ENCODE peak calls at places on chromosomes 7 and 10, in seven cellular contexts. X, M, E, C, Y, P and Z are unnamed samples.

GRCh38 chr10:58981846-58982245 is 194.6 kb upstream of the PHYHIPL start:
- DNase-seq in X (no peak), E (no peak), C (no peak), P (no peak), Y (no peak), M (no peak), Z (no peak)

GRCh38 chr7:128713794-128714193 is 25.4 kb upstream of the CALU start:
- DNase-seq in M (no peak), C (no peak), Y (no peak), E (no peak), X (no peak), P (no peak), Z (no peak)

GRCh38 chr10:95229724-95230627 is 35.9 kb downstream of the ACSM6 start:
- DNase-seq in C (no peak), M (no peak), Y (no peak), X (no peak), P (peak), E (no peak), Z (peak)

GRCh38 chr7:116461500-116461899 is 38.0 kb upstream of the CAV2 start:
- DNase-seq in M (no peak), E (no peak), X (no peak), P (no peak), C (no peak), Y (no peak), Z (no peak)

GRCh38 chr10:132395704-132396494 is 1.1 kb upstream of the PWWP2B start:
- DNase-seq in M (no peak), P (no peak), E (no peak), X (no peak), Y (no peak), C (no peak), Z (no peak)

GRCh38 chr10:7666253-7667023 is at the start of gene ITIH5:
- DNase-seq in Y (no peak), E (no peak), P (no peak), M (no peak), C (no peak), X (no peak), Z (no peak)

GRCh38 chr10:43863270-43863669 is 214.6 kb upstream of the ZNF32 start:
- DNase-seq in P (no peak), M (no peak), C (no peak), E (no peak), Y (no peak), X (no peak), Z (no peak)

GRCh38 chr7:158109364-158110033 is 478.1 kb downstream of the PTPRN2 start:
- DNase-seq in Y (no peak), M (no peak), X (no peak), P (no peak), C (no peak), E (no peak), Z (no peak)

GRCh38 chr7:85186083-85186520 is 754 bp downstream of the SEMA3D start:
- DNase-seq in E (peak), C (no peak), P (peak), X (no peak), M (no peak), Y (no peak), Z (peak)

GRCh38 chr10:14617125-14617524 is 157.6 kb downstream of the FAM107B start:
- DNase-seq in C (no peak), X (no peak), Y (no peak), E (no peak), M (no peak), P (no peak), Z (no peak)

GRCh38 chr10:52740913-52741675 is 31.5 kb downstream of the MBL2 start:
- DNase-seq in P (no peak), C (no peak), M (peak), E (no peak), Y (peak), X (no peak), Z (peak)

GRCh38 chr10:107653832-107654287 is 489.4 kb upstream of the SORCS1 start:
- DNase-seq in E (no peak), X (no peak), P (no peak), Y (no peak), C (no peak), M (no peak), Z (no peak)

GRCh38 chr10:2978111-2978510 is 89.2 kb upstream of the PFKP start:
- DNase-seq in C (no peak), M (no peak), X (peak), P (no peak), Y (no peak), E (peak), Z (no peak)

GRCh38 chr10:76324283-76324682 is 892.9 kb downstream of the LRMDA start:
- DNase-seq in X (no peak), Y (no peak), E (peak), M (no peak), P (no peak), C (no peak), Z (no peak)

GRCh38 chr7:82194011-82194410 is 249.6 kb downstream of the CACNA2D1 start:
- DNase-seq in E (no peak), M (no peak), X (no peak), P (no peak), C (no peak), Y (no peak), Z (no peak)

GRCh38 chr7:17913250-17913649 is 27.0 kb downstream of the SNX13 start:
- DNase-seq in P (no peak), M (no peak), X (no peak), Y (no peak), C (no peak), E (no peak), Z (no peak)

GRCh38 chr10:115432188-115432819 is 339.1 kb downstream of the ATRNL1 start:
- DNase-seq in E (no peak), P (peak), C (no peak), M (no peak), X (no peak), Y (no peak), Z (no peak)

GRCh38 chr10:80070068-80070467 is 8.4 kb upstream of the TMEM254 start:
- DNase-seq in M (no peak), C (no peak), X (no peak), Y (no peak), P (no peak), E (no peak), Z (no peak)

GRCh38 chr10:48594371-48594770 is 10.5 kb downstream of the ARHGAP22 start:
- DNase-seq in E (peak), M (no peak), P (no peak), X (no peak), Y (no peak), C (no peak), Z (no peak)

GRCh38 chr7:39453743-39454355 is 112.4 kb upstream of the YAE1 start:
- DNase-seq in E (peak), X (peak), C (peak), M (no peak), P (no peak), Y (peak), Z (no peak)

GRCh38 chr10:1625731-1626130 is 111.6 kb downstream of the ADARB2 start:
- DNase-seq in C (no peak), P (no peak), Y (no peak), E (no peak), X (no peak), M (no peak), Z (no peak)

GRCh38 chr7:51321961-51322515 is 5.4 kb upstream of the COBL start:
- DNase-seq in Y (no peak), C (no peak), X (no peak), E (peak), P (no peak), M (no peak), Z (no peak)

GRCh38 chr10:33556581-33556980 is 222.1 kb upstream of the NRP1 start:
- DNase-seq in X (no peak), E (peak), C (no peak), P (no peak), Y (no peak), M (no peak), Z (no peak)

GRCh38 chr10:14173706-14174594 is 156.8 kb downstream of the FRMD4A start:
- DNase-seq in E (peak), M (no peak), P (no peak), C (no peak), X (peak), Y (no peak), Z (peak)